ENCODE peak calls at places on chromosomes 16 and 17, in nine cellular contexts. A is OCI-LY7, Q is GM23338, D is HCT116, S is Karpas-422, G is PC-3, Y is hepatocyte, T is MM.1S, W is GM23248. I is an unnamed sample. For H3K9me2, the result is how much of the 10 kb centered on the place peaks cover.

GRCh38 chr17:40092581-40092980 is 7.8 kb downstream of the NR1D1 start:
- DNase-seq in Q (no peak), G (no peak), S (no peak), Y (no peak), W (peak), T (no peak), D (no peak), A (no peak), I (no peak)

GRCh38 chr16:31001507-31002251 is 8.8 kb downstream of the STX1B start:
- DNase-seq in Q (no peak), G (no peak), A (no peak), W (no peak), S (no peak), D (no peak), Y (no peak), T (no peak), I (no peak)

GRCh38 chr17:44558349-44559287 is 1.3 kb downstream of the FZD2 start:
- DNase-seq in G (no peak), W (no peak), Q (peak), Y (no peak), S (no peak), D (no peak), A (no peak), T (no peak), I (no peak)

GRCh38 chr17:29592850-29593545 is at the start of gene ANKRD13B:
- DNase-seq in A (peak), G (no peak), D (no peak), Q (peak), W (peak), T (no peak), Y (peak), S (peak), I (peak)

GRCh38 chr16:19844945-19845641 is 39.6 kb downstream of the GPRC5B start:
- DNase-seq in S (no peak), A (no peak), W (peak), Q (no peak), D (no peak), T (no peak), G (peak), Y (peak), I (no peak)

GRCh38 chr16:692356-693108 is 2.3 kb upstream of the WDR24 start:
- DNase-seq in S (no peak), W (no peak), T (no peak), Q (no peak), Y (no peak), A (no peak), G (no peak), D (no peak), I (no peak)

GRCh38 chr17:79005063-79005861 is 4.3 kb downstream of the CANT1 start:
- DNase-seq in G (peak), Q (no peak), A (no peak), W (no peak), Y (peak), T (no peak), D (no peak), S (no peak), I (peak)

GRCh38 chr17:6244796-6245195 is 174.6 kb downstream of the WSCD1 start:
- DNase-seq in S (no peak), Q (no peak), T (no peak), D (no peak), A (no peak), G (no peak), W (no peak), Y (no peak), I (no peak)

GRCh38 chr16:65083181-65083845 is 38.5 kb downstream of the CDH11 start:
- DNase-seq in D (no peak), Q (no peak), G (peak), W (peak), S (no peak), T (no peak), A (no peak), Y (no peak), I (no peak)

GRCh38 chr16:25192096-25192495 is 24.7 kb upstream of the AQP8 start:
- DNase-seq in A (no peak), S (no peak), Y (no peak), T (no peak), G (no peak), Q (no peak), D (no peak), W (peak), I (no peak)
- H3K9me2 ChIP-seq in A (under half), S (under half), Y (under half), T (under half), G (under half), Q (under half), D (under half), W (under half), I (under half)

GRCh38 chr17:57760001-57760400 is 14.9 kb upstream of the CCDC182 start:
- DNase-seq in G (no peak), Y (no peak), T (no peak), D (no peak), A (no peak), W (no peak), Q (no peak), S (no peak), I (no peak)

GRCh38 chr17:57758654-57759053 is 13.6 kb upstream of the CCDC182 start:
- DNase-seq in Q (no peak), Y (no peak), W (no peak), D (no peak), G (no peak), A (no peak), S (no peak), T (no peak), I (no peak)

GRCh38 chr17:57756941-57757340 is 11.8 kb upstream of the CCDC182 start:
- DNase-seq in Y (no peak), A (no peak), S (no peak), W (no peak), T (no peak), D (no peak), G (no peak), Q (no peak), I (no peak)

GRCh38 chr17:57755479-57756070 is 10.5 kb upstream of the CCDC182 start:
- DNase-seq in S (no peak), Q (peak), Y (no peak), A (no peak), G (no peak), T (no peak), W (no peak), D (no peak), I (no peak)

DNA sequence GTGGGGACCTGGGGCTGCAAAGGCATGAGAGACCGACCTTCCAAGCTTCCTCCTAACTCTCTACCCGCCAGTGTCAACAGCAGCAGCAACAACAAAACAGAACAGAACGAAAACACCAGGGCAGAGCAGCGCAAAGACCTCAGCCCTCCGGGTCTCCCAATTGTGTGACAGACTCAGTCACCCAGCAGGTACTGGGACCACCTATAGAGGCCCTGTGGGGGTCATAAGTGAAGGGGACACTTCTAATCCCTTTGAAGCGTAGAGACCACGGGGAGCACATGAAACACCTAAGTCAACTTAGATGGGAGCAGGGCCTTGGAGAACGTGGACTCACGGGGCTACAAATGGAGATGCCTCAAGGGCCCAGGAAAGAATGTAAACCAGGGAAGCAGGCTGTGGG is 12.6 kb upstream of the CCDC182 start:
- DNase-seq in A (no peak), T (no peak), Q (no peak), D (no peak), W (no peak), G (no peak), S (no peak), Y (no peak), I (no peak)
- H3K27ac ChIP-seq in A (no peak), T (no peak), Q (no peak), D (no peak), W (no peak), G (no peak), S (no peak), Y (no peak), I (no peak)

DNA sequence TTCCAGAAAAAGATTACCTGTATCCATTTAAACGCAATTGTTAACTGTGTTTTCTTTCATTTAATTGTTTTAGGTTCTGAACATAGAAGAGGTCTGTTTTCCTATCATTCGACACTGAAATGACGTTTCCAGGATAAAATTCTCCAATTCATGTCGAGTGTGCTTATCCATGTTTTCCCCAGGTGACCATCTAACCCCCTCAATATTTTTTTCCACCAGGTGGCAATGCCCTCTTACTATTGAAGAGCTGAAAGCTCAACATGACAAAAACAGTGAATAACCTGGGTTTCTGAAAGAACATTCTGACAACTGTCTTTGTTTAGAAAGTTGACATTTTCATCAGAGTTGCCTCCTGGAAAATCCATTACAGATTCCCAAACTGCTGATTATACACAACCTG is 948.7 kb downstream of the KCNJ2 start:
- DNase-seq in Q (peak), S (peak), W (peak), D (peak), G (peak), Y (peak), A (peak), T (peak), I (peak)
- H3K4me3 ChIP-seq in Q (no peak), S (no peak), W (no peak), D (no peak), G (no peak), Y (no peak), A (no peak), T (no peak), I (no peak)

DNA sequence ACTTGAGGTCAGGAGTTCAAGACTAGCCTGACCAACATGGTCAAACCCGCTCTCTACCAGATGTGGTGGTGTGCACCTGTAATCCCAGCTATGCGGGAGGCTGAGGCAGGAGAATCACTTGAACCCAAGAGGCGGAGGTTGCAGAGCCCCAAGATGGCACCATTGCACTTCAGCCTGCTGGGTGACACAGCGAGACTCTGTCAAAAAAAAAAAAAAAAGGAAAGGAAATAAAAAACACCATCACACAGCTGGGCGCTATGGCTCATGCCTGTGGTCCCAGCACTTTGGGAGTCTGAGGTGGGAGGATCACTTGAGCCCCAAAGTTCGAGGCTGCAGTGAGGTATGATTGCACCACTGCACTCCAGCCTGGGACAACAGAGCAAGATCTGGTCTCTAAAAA is 13.3 kb upstream of the SBK1 start:
- DNase-seq in G (no peak), S (no peak), T (no peak), Q (no peak), A (no peak), Y (no peak), W (no peak), D (no peak), I (no peak)
- H3K9me2 ChIP-seq in G (under half), S (under half), T (under half), Q (under half), A (under half), Y (under half), W (under half), D (under half), I (under half)

GRCh38 chr16:81695431-81695890 is 83.6 kb upstream of the PLCG2 start:
- DNase-seq in S (no peak), T (no peak), W (no peak), G (no peak), D (no peak), A (no peak), Y (no peak), Q (no peak), I (no peak)

GRCh38 chr16:81697321-81697885 is 81.7 kb upstream of the PLCG2 start:
- DNase-seq in S (peak), Y (peak), Q (peak), W (peak), D (peak), T (peak), G (peak), A (peak), I (peak)

GRCh38 chr16:81694494-81695285 is 84.4 kb upstream of the PLCG2 start:
- DNase-seq in A (no peak), T (no peak), W (no peak), S (no peak), Q (no peak), G (no peak), Y (no peak), D (no peak), I (no peak)

GRCh38 chr16:81696959-81697293 is 82.2 kb upstream of the PLCG2 start:
- DNase-seq in S (no peak), D (no peak), W (no peak), Y (no peak), A (no peak), T (no peak), G (no peak), Q (no peak), I (no peak)

DNA sequence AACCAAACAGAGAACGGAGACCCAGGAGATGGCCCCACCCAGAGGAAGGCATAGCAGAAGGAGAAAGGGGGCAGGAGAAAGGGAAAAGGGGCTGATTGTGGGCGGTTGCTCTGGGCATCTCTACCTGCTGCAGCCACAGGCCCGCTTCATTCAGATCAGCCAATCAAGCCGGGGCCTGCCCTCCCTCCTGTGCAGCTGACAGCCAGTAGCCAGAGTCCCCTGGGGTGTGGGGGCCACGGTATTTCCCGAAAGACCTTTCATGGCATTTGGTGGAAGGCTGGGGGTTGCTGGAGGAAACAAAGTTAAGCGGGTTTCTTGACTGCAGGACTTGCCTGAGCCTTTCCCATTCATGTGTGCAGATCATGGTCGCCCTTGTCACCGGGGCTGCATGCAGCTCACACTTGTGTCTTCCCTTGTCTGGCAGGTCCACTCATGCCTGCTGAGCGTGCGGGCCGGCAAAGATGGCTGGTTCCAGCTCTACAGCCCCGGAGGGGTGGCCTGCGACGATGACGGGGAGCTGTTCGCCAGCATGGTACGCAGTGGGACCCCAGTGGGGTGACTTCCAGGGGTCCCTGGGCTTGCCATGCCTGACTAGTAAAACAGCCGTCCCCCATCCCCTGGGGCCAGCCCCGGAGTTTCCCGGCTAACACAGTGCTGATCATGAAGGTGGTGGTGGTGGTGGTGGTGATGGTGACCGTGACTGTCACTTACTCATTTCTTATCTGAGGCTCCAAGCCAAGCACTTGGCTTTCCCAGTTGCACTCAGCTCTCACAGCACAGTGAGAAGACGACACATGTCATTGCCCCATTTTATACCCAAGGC is 82.7 kb upstream of the PLCG2 start:
- DNase-seq in T (no peak), Y (no peak), G (no peak), A (no peak), Q (no peak), D (no peak), W (no peak), S (no peak), I (no peak)
- H3K27ac ChIP-seq in T (no peak), Y (peak), G (no peak), A (no peak), Q (peak), D (no peak), W (no peak), S (no peak), I (no peak)

DNA sequence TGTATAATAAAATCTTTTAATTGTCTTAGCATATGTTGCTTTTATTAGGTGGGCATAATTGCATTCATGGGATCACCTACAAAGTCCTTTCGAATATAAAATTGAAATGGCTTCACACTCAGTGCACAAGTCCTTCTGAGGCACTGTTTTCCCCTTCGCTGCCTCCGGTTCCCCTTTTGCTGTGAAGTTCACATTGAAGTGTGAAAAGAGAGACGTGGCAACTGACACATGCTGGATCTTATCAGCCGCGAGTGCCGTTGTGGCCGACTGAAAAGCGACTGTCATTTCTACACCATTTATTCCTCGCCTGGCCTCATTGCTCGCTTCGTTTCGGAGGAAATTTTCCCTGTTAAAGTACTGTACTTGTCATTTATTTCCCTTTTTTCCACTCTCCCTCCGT is 423.6 kb downstream of the MAF start:
- DNase-seq in Q (no peak), G (no peak), A (no peak), D (no peak), S (no peak), W (no peak), Y (no peak), T (no peak), I (no peak)
- H3K4me3 ChIP-seq in Q (no peak), G (no peak), A (no peak), D (no peak), S (no peak), W (no peak), Y (no peak), T (no peak), I (no peak)

DNA sequence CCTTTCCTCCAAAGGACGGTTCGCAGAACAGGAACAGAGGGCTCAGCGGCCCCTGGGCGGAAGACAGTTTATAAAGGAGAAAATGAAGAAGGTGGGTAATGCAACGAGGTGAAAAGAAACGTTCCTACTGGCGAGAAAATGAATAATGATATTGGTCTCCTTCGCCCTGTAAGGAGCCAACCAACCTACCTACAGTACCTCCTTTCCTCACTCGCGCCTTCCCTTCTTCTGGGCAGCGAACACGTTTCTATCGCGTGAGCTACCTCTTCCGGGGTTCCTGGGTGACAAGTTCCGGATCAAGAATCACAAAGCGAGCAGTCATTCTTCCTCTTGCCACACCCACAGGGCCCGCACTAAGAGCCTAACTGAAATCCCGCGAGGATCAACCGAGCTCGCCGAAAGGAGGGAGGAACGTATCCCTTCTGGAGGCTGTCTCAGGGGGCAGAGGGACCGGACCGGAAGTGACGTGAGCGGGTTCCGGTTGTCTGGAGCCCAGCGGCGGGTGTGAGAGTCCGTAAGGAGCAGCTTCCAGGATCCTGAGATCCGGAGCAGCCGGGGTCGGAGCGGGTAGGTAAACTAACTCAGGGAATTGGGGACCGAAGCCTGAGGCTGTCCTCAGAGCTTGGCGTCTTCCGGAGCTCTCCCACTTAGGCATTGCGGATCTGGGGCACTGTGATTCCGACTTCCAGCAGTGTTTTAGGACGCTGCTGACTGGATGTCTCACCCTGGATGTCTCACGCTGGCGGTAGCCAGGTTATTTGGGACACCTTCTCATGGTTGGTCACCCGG is at the start of the genes PTRH2 and VMP1:
- DNase-seq in W (peak), Q (peak), T (peak), A (peak), Y (peak), S (peak), G (peak), D (peak), I (peak)
- H3K9me2 ChIP-seq in W (under half), Q (under half), T (under half), A (under half), Y (under half), S (under half), G (under half), D (under half), I (under half)

GRCh38 chr17:28553000-28553505 is 629 bp upstream of the UNC119 start:
- DNase-seq in A (no peak), D (no peak), G (no peak), T (no peak), Q (no peak), W (no peak), S (no peak), Y (no peak), I (no peak)

GRCh38 chr17:28549274-28550132 is 2.9 kb downstream of the UNC119 start:
- DNase-seq in W (no peak), A (peak), G (no peak), Y (no peak), D (no peak), T (no peak), Q (no peak), S (peak), I (no peak)

GRCh38 chr17:28550858-28551257 is 1.6 kb downstream of the UNC119 start:
- DNase-seq in Y (no peak), T (no peak), D (no peak), W (no peak), G (no peak), A (no peak), S (no peak), Q (no peak), I (no peak)

GRCh38 chr17:28552201-28552999 is at the start of gene UNC119:
- DNase-seq in Q (peak), Y (peak), T (peak), D (no peak), S (peak), W (peak), A (peak), G (peak), I (no peak)

GRCh38 chr17:28551421-28552186 is 820 bp downstream of the UNC119 start:
- DNase-seq in A (no peak), T (no peak), Q (no peak), W (peak), G (no peak), Y (peak), D (no peak), S (no peak), I (no peak)
- H3K27ac ChIP-seq in A (no peak), T (no peak), Q (no peak), W (no peak), G (no peak), Y (peak), D (no peak), S (no peak), I (no peak)

GRCh38 chr16:67417333-67418061 is 1.2 kb upstream of the ZDHHC1 start:
- DNase-seq in D (no peak), T (no peak), S (no peak), W (no peak), G (no peak), Q (no peak), A (no peak), Y (no peak), I (no peak)

GRCh38 chr16:67419931-67420330 is 3.7 kb upstream of the ZDHHC1 start:
- DNase-seq in W (no peak), A (no peak), S (no peak), Q (peak), G (no peak), T (no peak), Y (no peak), D (no peak), I (no peak)

GRCh38 chr16:67419502-67419901 is 3.2 kb upstream of the ZDHHC1 start:
- DNase-seq in D (no peak), A (no peak), Q (no peak), T (no peak), Y (no peak), S (no peak), G (no peak), W (no peak), I (no peak)

GRCh38 chr16:67413978-67414891 is 2.0 kb downstream of the ZDHHC1 start:
- DNase-seq in S (no peak), T (no peak), W (no peak), G (no peak), D (no peak), A (no peak), Y (no peak), Q (no peak), I (no peak)

GRCh38 chr16:67415872-67416793 is at the start of gene ZDHHC1:
- DNase-seq in D (no peak), W (peak), A (peak), T (peak), G (peak), Y (peak), S (no peak), Q (peak), I (no peak)
- H3K4me3 ChIP-seq in D (peak), W (peak), A (peak), T (peak), G (peak), Y (peak), S (no peak), Q (peak), I (peak)

I was measured in PC-9.